ENCODE peak calls at places on chromosomes 7 and 10, in seven cellular contexts. I, F, N, Z, H, S and L are unnamed samples.

GRCh38 chr7:139354729-139355128 is 5.0 kb upstream of the LUC7L2 start:
- DNase-seq in I (no peak), F (no peak), N (no peak), Z (no peak), H (no peak), S (no peak), L (no peak)

GRCh38 chr7:75732764-75733630 is 5.7 kb downstream of the HIP1 start:
- DNase-seq in I (no peak), F (peak; percentile 54), N (peak; percentile 73), Z (peak; percentile 59), H (no peak), S (no peak), L (no peak)

GRCh38 chr10:133420028-133420427 is 4.4 kb downstream of the SPRN start:
- DNase-seq in I (no peak), F (no peak), N (no peak), Z (no peak), H (peak; percentile 77), S (no peak), L (no peak)

GRCh38 chr7:80259-81236 is 111.8 kb upstream of the FAM20C start:
- DNase-seq in I (no peak), F (no peak), N (no peak), Z (peak; percentile 9), H (no peak), S (no peak), L (no peak)

GRCh38 chr10:29229258-29229705 is 59.6 kb upstream of the LYZL1 start:
- DNase-seq in I (no peak), F (no peak), N (no peak), Z (no peak), H (no peak), S (no peak), L (no peak)

GRCh38 chr7:80207501-80207900 is 72.9 kb downstream of the GNAI1 start:
- DNase-seq in I (no peak), F (no peak), N (no peak), Z (no peak), H (no peak), S (no peak), L (no peak)

GRCh38 chr10:119029613-119030420 is at the start of gene NANOS1:
- DNase-seq in I (peak; percentile 15), F (no peak), N (no peak), Z (no peak), H (peak; percentile 83), S (no peak), L (peak; percentile 50)

GRCh38 chr10:79298403-79299244 is 48.6 kb upstream of the PPIF start:
- DNase-seq in I (no peak), F (peak; percentile 87), N (peak; percentile 80), Z (peak; percentile 80), H (no peak), S (no peak), L (no peak)

GRCh38 chr10:36256166-36256565 is 614.1 kb upstream of the FZD8 start:
- DNase-seq in I (no peak), F (peak; percentile 73), N (peak; percentile 85), Z (no peak), H (no peak), S (no peak), L (no peak)

GRCh38 chr10:31123946-31124345 is 92.3 kb upstream of the ZNF438 start:
- DNase-seq in I (no peak), F (no peak), N (no peak), Z (no peak), H (no peak), S (no peak), L (no peak)

GRCh38 chr10:81426722-81427121 is 448.3 kb upstream of the NRG3 start:
- DNase-seq in I (no peak), F (no peak), N (no peak), Z (no peak), H (no peak), S (no peak), L (no peak)

GRCh38 chr7:108406474-108406873 is 49.8 kb downstream of the NRCAM start:
- DNase-seq in I (no peak), F (peak; percentile 94), N (peak; percentile 81), Z (no peak), H (no peak), S (no peak), L (no peak)

GRCh38 chr10:35889226-35889625 is 247.1 kb upstream of the FZD8 start:
- DNase-seq in I (no peak), F (no peak), N (no peak), Z (no peak), H (no peak), S (no peak), L (no peak)

GRCh38 chr10:114138581-114138980 is 35.4 kb downstream of the CCDC186 start:
- DNase-seq in I (no peak), F (peak; percentile 7), N (no peak), Z (no peak), H (no peak), S (no peak), L (no peak)

GRCh38 chr7:95468071-95468470 is 17.7 kb upstream of the ASB4 start:
- DNase-seq in I (no peak), F (no peak), N (no peak), Z (no peak), H (no peak), S (no peak), L (no peak)

GRCh38 chr10:117689566-117689965 is 147.0 kb downstream of the EMX2 start:
- DNase-seq in I (no peak), F (no peak), N (no peak), Z (no peak), H (no peak), S (no peak), L (no peak)

GRCh38 chr10:111137012-111137411 is 60.2 kb downstream of the ADRA2A start:
- DNase-seq in I (peak; percentile 19), F (no peak), N (no peak), Z (no peak), H (peak; percentile 31), S (no peak), L (no peak)

GRCh38 chr7:1532456-1533254 is 2.2 kb downstream of the MAFK start:
- DNase-seq in I (peak; percentile 90), F (peak; percentile 94), N (peak; percentile 86), Z (peak; percentile 94), H (peak; percentile 97), S (no peak), L (peak; percentile 36)

GRCh38 chr7:102806613-102807012 is 57.8 kb downstream of the FAM185A start:
- DNase-seq in I (no peak), F (no peak), N (no peak), Z (no peak), H (no peak), S (no peak), L (no peak)

DNA sequence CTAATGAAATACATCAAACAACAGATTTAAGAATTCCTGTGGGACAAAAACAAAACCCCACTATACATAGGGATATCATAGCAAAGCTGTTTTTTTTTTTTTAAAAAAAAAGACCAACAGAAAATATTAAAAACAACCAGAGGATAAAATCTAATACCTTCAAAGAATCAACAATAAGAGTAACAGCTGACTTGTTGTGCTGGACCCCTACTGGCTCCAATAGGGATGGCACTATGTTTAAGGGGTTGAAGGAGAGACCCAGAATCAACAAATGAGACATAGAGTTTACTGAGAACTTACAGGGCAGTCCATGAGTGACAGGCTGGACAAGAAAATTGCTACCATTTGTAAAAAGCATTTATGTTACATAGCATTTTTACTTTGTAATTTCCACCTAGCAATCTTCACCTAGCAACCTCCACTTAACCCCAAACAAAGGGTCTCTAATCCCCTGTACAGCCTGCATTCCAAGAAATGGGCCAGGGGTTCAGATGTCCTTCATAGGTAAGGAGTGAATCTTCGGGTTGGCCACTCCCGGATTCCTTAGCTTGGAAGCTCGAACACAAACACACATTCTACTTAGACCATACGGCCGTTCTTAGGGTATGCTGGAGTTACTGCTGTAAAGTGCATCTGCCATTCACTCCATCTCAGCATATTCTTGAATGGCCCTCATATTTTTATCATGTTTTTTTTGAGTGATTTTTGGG is 25.8 kb downstream of the ASZ1 start:
- DNase-seq in I (no peak), F (peak; percentile 20), N (peak; percentile 9), Z (no peak), H (no peak), S (no peak), L (no peak)
- TF ChIP-seq CTCF in I (no peak), F (peak; percentile 40), N (peak; percentile 36), Z (no peak), H (no peak), S (peak; percentile 48), L (peak; percentile 42)

GRCh38 chr7:4791738-4792536 is 16.5 kb downstream of the AP5Z1 start:
- DNase-seq in I (peak; percentile 59), F (peak; percentile 57), N (peak; percentile 64), Z (peak; percentile 75), H (peak; percentile 95), S (no peak), L (peak; percentile 76)
- TF ChIP-seq CTCF in I (peak; percentile 67), F (peak; percentile 31), N (peak; percentile 63), Z (peak; percentile 64), H (peak; percentile 92), S (peak; percentile 48), L (peak; percentile 45)

GRCh38 chr7:97844036-97844435 is 28.2 kb downstream of the ASNS start:
- DNase-seq in I (no peak), F (peak; percentile 14), N (no peak), Z (no peak), H (no peak), S (no peak), L (no peak)
- TF ChIP-seq CTCF in I (no peak), F (peak; percentile 16), N (no peak), Z (no peak), H (no peak), S (no peak), L (peak; percentile 5)

DNA sequence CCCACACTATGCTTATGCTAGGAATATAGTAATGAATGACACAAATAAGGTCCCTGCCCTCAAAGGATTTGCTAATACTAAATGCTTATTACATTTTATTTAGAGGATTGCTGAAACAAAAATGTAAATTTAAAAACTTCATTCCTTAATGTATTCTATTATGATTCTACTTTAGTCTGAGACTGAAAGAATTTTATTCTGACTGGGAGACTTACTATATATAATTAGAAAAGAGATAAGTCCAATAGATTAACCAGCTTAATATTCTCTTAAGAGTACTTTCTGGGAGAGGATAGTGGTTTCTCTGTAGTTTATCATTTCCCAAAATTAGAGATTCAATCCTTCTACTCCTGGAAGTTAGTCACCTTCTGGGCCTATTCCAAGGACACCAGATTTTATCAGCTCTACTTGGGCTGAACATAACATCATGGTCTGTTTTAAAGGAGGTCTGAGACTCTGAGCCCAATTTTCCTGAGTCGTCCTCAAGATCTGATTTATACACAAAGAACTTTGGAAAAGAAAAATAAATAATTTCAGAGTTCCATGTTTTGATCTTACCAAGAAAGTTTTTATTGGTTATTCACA is 41.1 kb downstream of the ASZ1 start:
- DNase-seq in I (no peak), F (peak; percentile 9), N (peak; percentile 2), Z (no peak), H (no peak), S (no peak), L (no peak)
- TF ChIP-seq CTCF in I (no peak), F (no peak), N (no peak), Z (no peak), H (no peak), S (no peak), L (no peak)

DNA sequence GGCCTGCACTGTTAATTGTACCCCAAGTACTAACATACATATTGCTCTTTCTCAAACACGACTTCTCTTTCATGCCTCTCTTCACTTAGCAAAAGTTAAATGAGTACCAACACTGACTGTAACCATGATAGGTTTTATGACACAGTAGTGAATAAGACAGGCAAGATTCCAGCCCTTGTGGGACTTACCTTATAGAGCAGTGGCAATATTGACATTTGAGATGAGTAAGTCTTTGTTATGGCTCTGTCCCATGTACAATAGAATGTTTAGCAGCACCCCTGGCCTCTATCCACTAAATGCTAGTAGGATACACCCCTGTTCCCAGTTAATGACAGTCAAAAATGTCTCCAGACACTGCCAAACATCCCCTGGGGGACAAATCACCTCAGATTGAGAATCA is 11.9 kb upstream of the COL1A2 start:
- DNase-seq in I (no peak), F (no peak), N (no peak), Z (no peak), H (no peak), S (no peak), L (no peak)
- TF ChIP-seq CTCF in I (no peak), F (no peak), N (no peak), Z (no peak), H (no peak), S (no peak), L (no peak)

GRCh38 chr10:77925795-77926565 is 575 bp downstream of the DLG5 start:
- DNase-seq in I (peak; percentile 62), F (peak; percentile 32), N (peak; percentile 46), Z (peak; percentile 41), H (no peak), S (no peak), L (peak; percentile 44)
- TF ChIP-seq CTCF in I (no peak), F (no peak), N (peak; percentile 17), Z (no peak), H (no peak), S (peak; percentile 10), L (peak; percentile 17)